ENCODE peak calls at places on chromosomes 6 and 20, in five cellular contexts. P is NT2/D1, Y is Peyer's patch, F is right cardiac atrium, N is SJSA1. Q is an unnamed sample.

GRCh38 chr6:43668151-43669028 is 19.2 kb downstream of the MRPS18A start:
- DNase-seq in P (no peak), Y (peak), F (peak), N (peak), Q (no peak)

GRCh38 chr6:63637865-63638445 is 2.4 kb downstream of the PHF3 start:
- DNase-seq in P (no peak), Y (no peak), F (no peak), N (no peak), Q (no peak)

GRCh38 chr6:35007016-35007415 is 118.0 kb downstream of the ANKS1A start:
- DNase-seq in P (no peak), Y (no peak), F (no peak), N (no peak), Q (no peak)

GRCh38 chr20:621115-621756 is 11.1 kb upstream of the TCF15 start:
- DNase-seq in P (peak), Y (no peak), F (no peak), N (no peak), Q (no peak)

GRCh38 chr20:49146442-49146841 is 41.7 kb downstream of the STAU1 start:
- DNase-seq in P (no peak), Y (no peak), F (no peak), N (no peak), Q (no peak)

GRCh38 chr6:163675611-163676010 is 261.1 kb downstream of the QKI start:
- DNase-seq in P (no peak), Y (no peak), F (no peak), N (no peak), Q (no peak)

GRCh38 chr6:49606696-49607390 is 29.8 kb downstream of the RHAG start:
- DNase-seq in P (peak), Y (no peak), F (no peak), N (peak), Q (peak)

GRCh38 chr6:105593056-105593455 is 190.2 kb upstream of the PREP start:
- DNase-seq in P (no peak), Y (no peak), F (no peak), N (no peak), Q (no peak)

GRCh38 chr6:150715132-150715531 is 115.4 kb downstream of the PLEKHG1 start:
- DNase-seq in P (no peak), Y (no peak), F (no peak), N (no peak), Q (no peak)

GRCh38 chr20:2330090-2330695 is 34.4 kb downstream of the TGM3 start:
- DNase-seq in P (no peak), Y (no peak), F (no peak), N (no peak), Q (peak)

GRCh38 chr6:105746130-105746505 is 340.0 kb upstream of the PRDM1 start:
- DNase-seq in P (no peak), Y (no peak), F (no peak), N (no peak), Q (no peak)

GRCh38 chr20:50450961-50451752 is 59.0 kb upstream of the PTPN1 start:
- DNase-seq in P (peak), Y (peak), F (peak), N (no peak), Q (peak)

GRCh38 chr6:37491161-37491829 is 8.4 kb downstream of the CCDC167 start:
- DNase-seq in P (no peak), Y (no peak), F (no peak), N (no peak), Q (no peak)

GRCh38 chr20:24987244-24987643 is 5.3 kb downstream of the APMAP start:
- DNase-seq in P (no peak), Y (no peak), F (no peak), N (peak), Q (no peak)

GRCh38 chr20:47235111-47235510 is 121.4 kb downstream of the ZMYND8 start:
- DNase-seq in P (no peak), Y (no peak), F (no peak), N (no peak), Q (no peak)

GRCh38 chr6:127305741-127306140 is 37.7 kb downstream of the ECHDC1 start:
- DNase-seq in P (no peak), Y (no peak), F (no peak), N (no peak), Q (no peak)

GRCh38 chr20:35669681-35670080 is 5.0 kb upstream of the CPNE1 start:
- DNase-seq in P (no peak), Y (no peak), F (no peak), N (no peak), Q (no peak)

GRCh38 chr20:34069341-34070078 is 42.5 kb downstream of the EIF2S2 start:
- DNase-seq in P (peak), Y (peak), F (peak), N (peak), Q (peak)

GRCh38 chr6:75098709-75099108 is 107.1 kb downstream of the COL12A1 start:
- DNase-seq in P (no peak), Y (peak), F (peak), N (peak), Q (peak)

GRCh38 chr6:1770435-1770843 is 160.7 kb downstream of the FOXC1 start:
- DNase-seq in P (no peak), Y (no peak), F (no peak), N (no peak), Q (no peak)

GRCh38 chr20:8865636-8866035 is 203.3 kb upstream of the PLCB4 start:
- DNase-seq in P (no peak), Y (no peak), F (no peak), N (no peak), Q (no peak)

GRCh38 chr6:135258970-135259369 is 77.9 kb downstream of the MYB start:
- DNase-seq in P (no peak), Y (no peak), F (no peak), N (no peak), Q (no peak)

GRCh38 chr6:86724695-86725094 is 212.6 kb upstream of the HTR1E start:
- DNase-seq in P (no peak), Y (no peak), F (no peak), N (no peak), Q (no peak)

GRCh38 chr6:32968093-32968769 is at the start of gene BRD2:
- DNase-seq in P (peak), Y (peak), F (peak), N (peak), Q (peak)

GRCh38 chr20:10376271-10377075 is 57.5 kb downstream of the MKKS start:
- DNase-seq in P (peak), Y (no peak), F (no peak), N (peak), Q (no peak)

GRCh38 chr20:37922016-37922415 is 19.1 kb downstream of the VSTM2L start:
- DNase-seq in P (no peak), Y (no peak), F (no peak), N (no peak), Q (no peak)

GRCh38 chr6:158999154-158999668 is 791 bp downstream of the RSPH3 start:
- DNase-seq in P (no peak), Y (no peak), F (no peak), N (no peak), Q (no peak)

GRCh38 chr6:150273457-150274309 is 95.1 kb upstream of the IYD start:
- DNase-seq in P (no peak), Y (no peak), F (no peak), N (no peak), Q (no peak)

GRCh38 chr6:16544006-16544405 is 217.3 kb downstream of the ATXN1 start:
- DNase-seq in P (no peak), Y (no peak), F (peak), N (no peak), Q (peak)

GRCh38 chr20:14568701-14569100 is 231.3 kb upstream of the FLRT3 start:
- DNase-seq in P (no peak), Y (no peak), F (no peak), N (no peak), Q (no peak)

GRCh38 chr20:57159193-57159851 is 107.1 kb downstream of the BMP7 start:
- DNase-seq in P (no peak), Y (no peak), F (no peak), N (no peak), Q (no peak)

GRCh38 chr20:31968299-31969126 is 562 bp downstream of the XKR7 start:
- DNase-seq in P (peak), Y (peak), F (peak), N (peak), Q (no peak)

GRCh38 chr20:31966991-31967655 is 828 bp upstream of the XKR7 start:
- DNase-seq in P (no peak), Y (no peak), F (no peak), N (no peak), Q (no peak)

GRCh38 chr20:31967830-31968249 is at the start of gene XKR7:
- DNase-seq in P (no peak), Y (no peak), F (peak), N (no peak), Q (no peak)

DNA sequence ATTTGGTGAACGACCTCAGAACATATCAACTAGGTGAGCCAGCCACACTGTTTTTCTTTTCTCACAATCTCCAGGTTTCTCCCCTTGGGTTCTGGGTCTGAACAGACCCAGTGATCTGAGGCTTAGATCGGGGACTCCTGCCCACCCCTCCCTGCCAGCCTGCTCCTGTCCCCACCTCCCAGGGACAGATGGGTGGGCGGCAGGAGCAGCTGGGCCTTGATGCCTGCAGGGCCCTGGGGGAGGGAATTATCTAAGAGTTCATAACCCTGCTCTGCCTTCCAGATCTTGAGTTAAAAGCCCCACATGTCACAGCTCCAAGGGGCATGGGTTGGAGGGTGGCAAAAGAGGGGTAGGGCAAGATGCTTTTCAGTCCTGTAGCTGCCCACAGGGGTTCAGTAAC is 5.2 kb upstream of the XKR7 start:
- DNase-seq in P (no peak), Y (no peak), F (no peak), N (no peak), Q (no peak)
- H3K4me3 ChIP-seq in P (no peak), Y (no peak), F (no peak), N (no peak), Q (no peak)

GRCh38 chr6:27611451-27611850 is 138.5 kb upstream of the ZNF184 start:
- DNase-seq in P (no peak), Y (no peak), F (no peak), N (no peak), Q (no peak)

GRCh38 chr6:27619436-27619835 is 146.5 kb upstream of the ZNF184 start:
- DNase-seq in P (no peak), Y (no peak), F (no peak), N (no peak), Q (no peak)

GRCh38 chr6:27617046-27617687 is 144.3 kb upstream of the ZNF184 start:
- DNase-seq in P (no peak), Y (no peak), F (no peak), N (no peak), Q (no peak)

DNA sequence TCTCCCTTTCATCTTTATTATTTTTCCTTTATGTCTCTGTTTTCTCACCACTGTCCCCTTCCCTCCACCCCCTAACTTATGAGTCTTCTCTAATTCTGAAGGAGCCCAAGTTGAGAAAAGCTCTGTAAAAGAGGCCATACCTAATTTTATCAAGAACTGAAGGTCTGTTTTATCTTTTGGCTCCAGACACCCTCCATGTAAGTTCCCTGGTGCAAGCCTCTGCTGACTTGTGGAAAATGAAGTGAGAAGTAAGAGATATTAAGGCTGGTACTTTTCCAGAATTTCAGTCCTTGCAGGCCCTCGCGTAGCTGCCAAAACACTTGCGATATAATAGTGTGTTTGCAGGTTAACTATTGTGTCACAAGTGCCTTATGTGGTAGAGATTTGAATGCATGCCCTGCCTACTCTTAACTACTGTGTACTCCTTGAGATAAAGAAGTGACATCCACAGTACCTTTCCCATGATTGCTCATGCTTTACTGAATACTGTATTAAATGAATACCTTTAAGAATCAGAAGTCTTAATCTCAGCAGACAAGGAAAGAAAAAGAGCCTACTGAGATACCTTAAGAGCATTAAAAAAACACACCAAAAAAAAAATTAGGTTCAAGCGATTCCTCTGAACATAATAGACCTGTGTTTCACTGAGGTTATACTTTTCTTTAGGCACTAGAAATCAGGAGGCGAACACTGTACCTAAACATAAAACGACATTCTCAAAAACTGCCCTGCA is 143.6 kb upstream of the ZNF184 start:
- DNase-seq in P (no peak), Y (no peak), F (no peak), N (no peak), Q (no peak)
- H3K4me3 ChIP-seq in P (peak), Y (no peak), F (peak), N (no peak), Q (peak)

GRCh38 chr6:27251672-27252251 is 4.3 kb downstream of the PRSS16 start:
- DNase-seq in P (peak), Y (peak), F (peak), N (no peak), Q (no peak)
- H3K4me3 ChIP-seq in P (peak), Y (peak), F (peak), N (no peak), Q (peak)

GRCh38 chr6:27617700-27618689 is 145.1 kb upstream of the ZNF184 start:
- DNase-seq in P (no peak), Y (no peak), F (no peak), N (no peak), Q (no peak)
- H3K4me3 ChIP-seq in P (peak), Y (peak), F (peak), N (peak), Q (peak)

DNA sequence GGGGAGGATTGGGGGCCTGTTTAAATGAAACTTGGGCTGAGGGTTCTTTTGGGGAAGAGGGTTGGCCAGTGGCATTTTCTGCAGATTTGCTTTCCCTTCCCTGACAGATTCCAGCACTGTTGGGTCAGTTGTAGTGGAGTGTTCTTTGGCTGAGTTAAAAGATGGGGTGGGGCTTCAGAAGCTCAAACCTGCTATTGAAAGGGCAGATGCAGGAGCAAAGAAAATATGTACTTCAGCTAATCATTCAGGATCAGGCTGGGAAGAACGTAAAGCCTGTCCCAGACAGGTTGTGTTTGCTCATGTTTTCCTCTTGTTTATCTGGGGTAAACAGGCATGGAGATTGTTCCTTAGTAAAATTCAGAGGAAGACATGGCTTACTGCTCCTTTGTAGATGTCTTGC is 2.5 kb downstream of the SASH1 start:
- DNase-seq in P (no peak), Y (no peak), F (no peak), N (no peak), Q (no peak)
- H3K4me3 ChIP-seq in P (no peak), Y (no peak), F (peak), N (no peak), Q (no peak)

GRCh38 chr20:62739581-62740285 is 31.1 kb downstream of the NTSR1 start:
- DNase-seq in P (no peak), Y (peak), F (peak), N (no peak), Q (no peak)
- H3K4me3 ChIP-seq in P (no peak), Y (peak), F (no peak), N (no peak), Q (peak)

DNA sequence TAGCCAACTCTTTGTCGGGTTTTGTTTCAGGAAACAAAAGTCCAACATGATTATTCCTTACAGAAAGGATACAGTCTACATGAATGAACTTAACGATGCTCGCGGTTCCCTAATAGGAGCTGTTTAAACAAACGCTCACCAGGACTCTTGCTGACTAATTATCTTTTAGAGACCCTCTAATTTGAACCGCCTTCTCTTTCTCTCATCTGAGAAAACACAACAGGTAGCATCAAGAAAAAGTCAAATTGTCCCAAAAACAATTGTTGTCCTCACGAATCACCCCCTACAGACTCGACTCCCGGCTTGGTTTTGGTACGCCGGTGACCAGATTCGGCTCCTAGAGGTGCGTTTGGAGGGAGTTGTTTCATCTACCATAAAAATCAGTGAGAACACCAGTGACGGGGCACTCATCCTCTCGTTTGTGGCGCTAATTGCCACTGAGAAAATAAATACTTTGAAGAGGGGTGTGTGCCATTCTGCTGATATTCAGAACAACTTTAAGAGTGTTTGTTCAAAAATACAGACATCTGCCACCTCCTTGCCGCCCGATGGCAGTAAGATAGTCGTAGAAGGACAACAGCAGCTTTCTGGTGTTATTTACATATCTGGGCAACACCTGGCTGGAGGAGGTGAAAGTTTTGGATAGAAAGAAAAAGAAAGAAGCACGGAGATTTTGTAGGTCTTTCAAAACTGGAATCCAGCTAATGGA is 1.1 kb upstream of the SIM1 start:
- DNase-seq in P (no peak), Y (no peak), F (no peak), N (no peak), Q (no peak)
- H3K4me3 ChIP-seq in P (no peak), Y (no peak), F (no peak), N (peak), Q (no peak)

Q was measured in AG09309.